ENCODE peak calls at places on chromosomes 5 and 9, in ten cellular contexts. J is chondrocyte, A is posterior vena cava, R is AG04450, H is NT2/D1, Z is lower lobe of right lung, Q is AG20443, O is globus pallidus, N is NCI-H460, P is left kidney. G is an unnamed sample.

GRCh38 chr5:76641514-76642120 is 18.4 kb upstream of the F2RL2 start:
- DNase-seq in P (peak), H (peak), J (no peak), A (no peak), N (peak), R (peak), O (peak), Z (no peak), Q (peak), G (peak)

GRCh38 chr9:134057751-134058701 is 9.8 kb downstream of the BRD3 start:
- DNase-seq in J (peak), A (peak), H (no peak), R (no peak), Q (no peak), O (no peak), P (peak), N (no peak), Z (peak), G (no peak)

GRCh38 chr5:132032156-132032555 is 20.7 kb upstream of the ACSL6 start:
- DNase-seq in Z (no peak), O (no peak), J (no peak), N (no peak), R (no peak), Q (no peak), A (no peak), H (no peak), P (no peak), G (no peak)

GRCh38 chr9:87285183-87285582 is 212.5 kb upstream of the DAPK1 start:
- DNase-seq in O (no peak), J (no peak), Z (no peak), P (peak), A (no peak), Q (no peak), N (no peak), R (no peak), H (no peak), G (no peak)

GRCh38 chr5:7850533-7851239 is at the start of gene CFAP90:
- DNase-seq in N (peak), Z (peak), R (no peak), H (peak), O (no peak), A (peak), P (peak), J (peak), Q (no peak), G (no peak)

GRCh38 chr9:115262952-115263351 is 145.0 kb upstream of the TNC start:
- DNase-seq in Q (no peak), N (no peak), J (no peak), H (no peak), R (no peak), A (no peak), Z (no peak), O (no peak), P (no peak), G (no peak)

GRCh38 chr5:170440771-170441370 is 51.7 kb upstream of the KCNMB1 start:
- DNase-seq in O (no peak), A (peak), Z (no peak), H (no peak), R (no peak), Q (no peak), J (no peak), N (no peak), P (no peak), G (no peak)

GRCh38 chr5:140145818-140146522 is 20.2 kb downstream of the IGIP start:
- DNase-seq in J (no peak), Z (peak), O (peak), Q (peak), P (peak), A (peak), H (no peak), R (peak), N (peak), G (peak)

GRCh38 chr9:38024036-38024681 is 44.9 kb downstream of the SHB start:
- DNase-seq in H (no peak), Z (peak), O (peak), A (peak), P (peak), R (peak), J (no peak), Q (peak), N (no peak), G (no peak)

GRCh38 chr5:29944327-29944726 is 1249.2 kb upstream of the CDH6 start:
- DNase-seq in J (no peak), R (no peak), A (no peak), O (no peak), Z (no peak), Q (no peak), H (no peak), P (no peak), N (no peak), G (no peak)

GRCh38 chr5:57302643-57303042 is 128.8 kb downstream of the GPBP1 start:
- DNase-seq in P (no peak), R (no peak), A (no peak), Q (no peak), H (no peak), N (no peak), J (no peak), Z (no peak), O (no peak), G (no peak)

GRCh38 chr5:68932830-68933434 is 160.9 kb upstream of the SLC30A5 start:
- DNase-seq in Z (no peak), Q (no peak), A (no peak), N (no peak), O (no peak), P (peak), R (no peak), H (no peak), J (no peak), G (no peak)

GRCh38 chr5:163574477-163575440 is 69.3 kb downstream of the MAT2B start:
- DNase-seq in R (no peak), J (no peak), P (peak), N (no peak), A (no peak), H (no peak), O (no peak), Z (no peak), Q (no peak), G (no peak)

GRCh38 chr5:133289686-133290367 is 238.0 kb downstream of the HSPA4 start:
- DNase-seq in A (no peak), N (no peak), J (no peak), O (peak), R (no peak), P (no peak), Z (no peak), Q (no peak), H (no peak), G (no peak)

GRCh38 chr5:61319388-61320146 is 12.5 kb upstream of the ZSWIM6 start:
- DNase-seq in N (no peak), J (no peak), Q (no peak), O (no peak), R (no peak), Z (no peak), A (no peak), P (peak), H (no peak), G (no peak)

GRCh38 chr9:21828853-21829405 is 26.5 kb downstream of the MTAP start:
- DNase-seq in N (no peak), O (no peak), R (no peak), J (no peak), H (no peak), Q (no peak), A (no peak), P (no peak), Z (no peak), G (no peak)

GRCh38 chr5:151742870-151743294 is 15.5 kb downstream of the ATOX1 start:
- DNase-seq in R (peak), A (no peak), H (peak), Q (peak), N (peak), J (no peak), P (peak), Z (no peak), O (peak), G (no peak)

GRCh38 chr9:99549441-99549840 is 272.2 kb upstream of the NR4A3 start:
- DNase-seq in A (no peak), O (no peak), N (no peak), H (no peak), Z (no peak), R (no peak), Q (no peak), J (no peak), P (no peak), G (no peak)

GRCh38 chr9:84493284-84493947 is 152.9 kb upstream of the SLC28A3 start:
- DNase-seq in R (no peak), N (no peak), J (no peak), A (no peak), Z (no peak), H (no peak), P (peak), Q (no peak), O (no peak), G (no peak)

GRCh38 chr9:100150209-100150608 is 51.2 kb downstream of the INVS start:
- DNase-seq in R (no peak), Z (no peak), Q (no peak), J (no peak), A (no peak), P (peak), O (no peak), H (no peak), N (no peak), G (peak)

GRCh38 chr5:157862183-157862851 is 3.4 kb upstream of the CLINT1 start:
- DNase-seq in R (no peak), N (no peak), A (no peak), J (no peak), Q (no peak), O (no peak), Z (no peak), P (no peak), H (no peak), G (no peak)

GRCh38 chr9:132411091-132411508 is 1.1 kb downstream of the CFAP77 start:
- DNase-seq in N (peak), P (peak), O (no peak), Q (peak), R (no peak), A (no peak), Z (peak), H (no peak), J (no peak), G (no peak)

GRCh38 chr9:36407122-36407723 is 7.2 kb upstream of the RNF38 start:
- DNase-seq in Q (peak), O (peak), R (no peak), A (no peak), J (no peak), P (peak), N (peak), Z (peak), H (peak), G (peak)

GRCh38 chr9:90274725-90275124 is 367.9 kb downstream of the DIRAS2 start:
- DNase-seq in J (no peak), H (no peak), R (no peak), P (no peak), N (no peak), Q (no peak), A (no peak), Z (no peak), O (no peak), G (no peak)

GRCh38 chr5:9971301-9971700 is 278.4 kb downstream of the ATPSCKMT start:
- DNase-seq in O (no peak), P (peak), R (no peak), J (no peak), Z (no peak), H (no peak), Q (no peak), A (no peak), N (no peak), G (no peak)

GRCh38 chr5:143582176-143582575 is 178.7 kb upstream of the NR3C1 start:
- DNase-seq in A (no peak), J (no peak), R (no peak), P (no peak), Q (no peak), H (no peak), N (no peak), Z (no peak), O (no peak), G (no peak)